ENCODE peak calls at places on chromosomes 1 and 21, in four cellular contexts. B is tibial artery, F is cardiac muscle cell, S is K562. N is an unnamed sample. For H3K4me1, the result is how much of the 10 kb centered on the place peaks cover.

GRCh38 chr1:33336580-33336979 is 15.7 kb upstream of the A3GALT2 start:
- DNase-seq in S (no peak), B (no peak), F (no peak), N (no peak)

GRCh38 chr1:167695150-167695549 is 26.6 kb upstream of the MPZL1 start:
- DNase-seq in F (no peak), S (no peak), B (no peak), N (no peak)

GRCh38 chr1:121483961-121484424 is 299.2 kb downstream of the SRGAP2C start:
- DNase-seq in B (no peak), F (no peak), S (no peak), N (no peak)

GRCh38 chr21:44773291-44773932 is 28.2 kb downstream of the UBE2G2 start:
- DNase-seq in B (no peak), S (no peak), F (no peak), N (no peak)

GRCh38 chr1:234777850-234778214 is 167.9 kb upstream of the IRF2BP2 start:
- DNase-seq in B (no peak), S (no peak), F (no peak), N (no peak)

GRCh38 chr1:3714284-3714741 is 37.9 kb upstream of the CCDC27 start:
- DNase-seq in B (no peak), S (no peak), F (no peak), N (no peak)

GRCh38 chr1:1299686-1300351 is 7.9 kb downstream of the ACAP3 start:
- DNase-seq in F (no peak), S (no peak), B (no peak), N (no peak)

GRCh38 chr1:201890806-201891450 is 2.2 kb downstream of the SHISA4 start:
- DNase-seq in F (no peak), S (no peak), B (peak), N (no peak)

GRCh38 chr1:56322211-56322610 is 257.2 kb downstream of the PLPP3 start:
- DNase-seq in F (peak), S (no peak), B (no peak), N (no peak)

GRCh38 chr1:45922374-45922773 is 119.0 kb downstream of the MAST2 start:
- DNase-seq in F (no peak), S (no peak), B (no peak), N (no peak)

GRCh38 chr1:241442686-241443085 is 76.9 kb downstream of the FH start:
- DNase-seq in F (no peak), B (no peak), S (no peak), N (no peak)

GRCh38 chr1:70071597-70071996 is 133.8 kb downstream of the LRRC40 start:
- DNase-seq in F (no peak), S (no peak), B (no peak), N (no peak)

GRCh38 chr1:98792123-98792522 is 130.6 kb downstream of the SNX7 start:
- DNase-seq in S (no peak), F (no peak), B (no peak), N (no peak)

GRCh38 chr1:77824694-77825355 is 45.4 kb downstream of the MIGA1 start:
- DNase-seq in S (no peak), B (no peak), F (no peak), N (no peak)

GRCh38 chr1:61226791-61227567 is 144.6 kb downstream of the NFIA start:
- DNase-seq in S (no peak), F (peak), B (no peak), N (no peak)

GRCh38 chr1:179142889-179143299 is 61.0 kb downstream of the TOR3A start:
- DNase-seq in F (no peak), B (no peak), S (no peak), N (no peak)

GRCh38 chr1:147273409-147274307 is 31.2 kb downstream of the CHD1L start:
- DNase-seq in F (peak), S (peak), B (peak), N (peak)

GRCh38 chr21:45874716-45875415 is 106.7 kb upstream of the COL6A1 start:
- DNase-seq in F (no peak), B (peak), S (no peak), N (no peak)

GRCh38 chr21:15730484-15731242 is 881 bp downstream of the USP25 start:
- DNase-seq in F (no peak), S (peak), B (peak), N (no peak)

GRCh38 chr1:38418195-38419030 is 371.8 kb upstream of the POU3F1 start:
- DNase-seq in F (no peak), S (no peak), B (no peak), N (no peak)

GRCh38 chr1:55506686-55507577 is 291.8 kb upstream of the USP24 start:
- DNase-seq in B (no peak), S (no peak), F (no peak), N (no peak)

GRCh38 chr21:45895778-45896370 is 85.7 kb upstream of the COL6A1 start:
- DNase-seq in F (no peak), S (no peak), B (no peak), N (no peak)

GRCh38 chr1:205303247-205303888 is 18.2 kb downstream of the NUAK2 start:
- DNase-seq in S (no peak), B (no peak), F (no peak), N (no peak)

GRCh38 chr1:205298191-205298994 is 23.2 kb downstream of the NUAK2 start:
- DNase-seq in F (no peak), S (no peak), B (no peak), N (no peak)

GRCh38 chr1:205301842-205302588 is 19.5 kb downstream of the NUAK2 start:
- DNase-seq in S (no peak), F (no peak), B (no peak), N (no peak)

GRCh38 chr1:205301220-205301821 is 20.2 kb downstream of the NUAK2 start:
- DNase-seq in F (peak), S (no peak), B (no peak), N (no peak)

DNA sequence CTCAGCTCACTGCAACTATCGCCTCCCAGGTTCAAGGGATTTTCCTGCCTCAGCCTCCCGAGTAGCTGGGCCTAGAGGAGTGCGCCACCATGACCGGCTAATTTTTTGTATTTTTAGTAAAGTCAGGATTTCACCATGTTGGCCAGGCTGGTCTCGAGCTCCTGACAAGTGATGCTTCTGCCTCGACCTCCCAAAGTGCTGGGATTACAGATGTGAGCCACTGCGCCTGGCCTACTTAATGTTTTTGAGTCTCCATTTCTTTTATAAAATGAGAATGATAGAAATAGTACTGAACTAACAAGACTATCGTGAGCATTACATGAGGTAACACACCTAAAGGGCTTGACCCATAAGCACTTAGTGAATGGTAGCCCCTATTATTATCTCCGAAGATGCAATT is 21.4 kb downstream of the NUAK2 start:
- DNase-seq in B (no peak), S (no peak), F (no peak), N (no peak)
- H3K27ac ChIP-seq in B (no peak), S (no peak), F (no peak), N (no peak)

DNA sequence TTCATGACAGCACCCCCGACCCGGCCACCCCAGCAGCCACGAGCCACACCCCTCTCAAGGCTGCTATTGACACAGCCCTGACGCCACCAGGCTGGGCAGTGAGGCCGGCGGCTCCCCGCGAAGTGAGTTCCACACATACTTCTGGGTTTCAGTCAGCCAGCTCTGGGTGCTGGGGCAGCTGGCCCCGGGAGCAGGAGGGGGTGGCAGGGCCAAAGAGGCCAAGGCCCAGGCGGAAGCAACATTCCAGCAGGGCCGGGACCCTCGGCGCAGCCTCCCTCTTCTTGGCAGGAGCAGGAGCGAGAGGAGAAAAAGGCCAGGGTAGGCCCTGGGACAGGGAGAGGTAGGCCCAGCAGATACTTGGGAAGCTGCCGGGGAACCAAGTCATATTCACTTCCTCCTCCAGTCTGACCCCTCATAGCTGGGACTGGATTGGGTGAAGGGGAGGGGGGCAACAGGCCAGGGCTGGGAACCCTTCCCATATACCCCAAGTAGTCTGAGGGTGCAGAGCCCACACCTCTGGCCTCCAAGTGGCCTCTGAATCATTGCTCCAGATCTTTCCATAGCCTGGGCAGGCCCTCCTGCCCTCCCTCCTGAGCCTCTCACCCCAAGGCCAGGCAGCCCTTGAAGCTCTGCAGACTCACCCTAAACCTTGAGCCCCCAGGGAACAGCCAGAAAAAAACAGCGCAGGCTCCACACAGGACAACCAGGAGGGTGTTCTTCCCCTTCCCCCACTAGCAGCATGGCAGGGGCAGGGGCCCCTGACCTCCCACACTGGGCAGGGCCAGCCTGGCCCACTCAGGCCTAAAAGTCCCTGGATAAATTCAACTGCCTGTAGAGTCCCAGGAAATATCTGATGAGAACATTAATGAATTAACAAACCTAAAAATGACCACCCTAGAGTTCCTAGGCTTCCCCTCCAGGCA is 5.7 kb downstream of the HSPG2 start:
- DNase-seq in S (no peak), B (peak), F (peak), N (no peak)
- H3K4me1 ChIP-seq in S (half or more), B (half or more), F (half or more), N (under half)

GRCh38 chr1:2534315-2534714 is 4.3 kb upstream of the HES5 start:
- DNase-seq in S (no peak), B (no peak), F (no peak), N (no peak)
- H3K27ac ChIP-seq in S (no peak), B (no peak), F (no peak), N (no peak)

DNA sequence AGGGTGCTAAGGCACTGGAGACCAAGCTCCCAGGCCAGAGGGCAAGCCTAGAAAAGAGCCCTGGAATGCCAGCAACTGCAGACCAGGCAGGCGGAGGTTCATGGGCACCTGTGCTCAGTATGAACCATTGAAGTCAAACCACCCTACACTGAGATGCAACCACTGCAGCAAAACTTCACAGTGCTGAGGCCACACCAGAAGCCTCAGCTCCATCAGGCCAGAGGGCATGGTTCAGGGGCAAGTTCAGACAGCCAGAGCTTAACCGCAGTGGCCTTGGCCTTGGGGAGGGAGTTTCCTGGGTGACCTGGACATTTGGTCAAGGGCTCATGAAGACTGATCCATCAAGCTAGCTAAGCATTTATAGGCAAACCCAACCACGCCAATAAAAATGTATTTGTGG is 7.1 kb downstream of the RCC2 start:
- DNase-seq in F (no peak), S (no peak), B (no peak), N (no peak)
- H3K4me1 ChIP-seq in F (under half), S (under half), B (under half), N (under half)

DNA sequence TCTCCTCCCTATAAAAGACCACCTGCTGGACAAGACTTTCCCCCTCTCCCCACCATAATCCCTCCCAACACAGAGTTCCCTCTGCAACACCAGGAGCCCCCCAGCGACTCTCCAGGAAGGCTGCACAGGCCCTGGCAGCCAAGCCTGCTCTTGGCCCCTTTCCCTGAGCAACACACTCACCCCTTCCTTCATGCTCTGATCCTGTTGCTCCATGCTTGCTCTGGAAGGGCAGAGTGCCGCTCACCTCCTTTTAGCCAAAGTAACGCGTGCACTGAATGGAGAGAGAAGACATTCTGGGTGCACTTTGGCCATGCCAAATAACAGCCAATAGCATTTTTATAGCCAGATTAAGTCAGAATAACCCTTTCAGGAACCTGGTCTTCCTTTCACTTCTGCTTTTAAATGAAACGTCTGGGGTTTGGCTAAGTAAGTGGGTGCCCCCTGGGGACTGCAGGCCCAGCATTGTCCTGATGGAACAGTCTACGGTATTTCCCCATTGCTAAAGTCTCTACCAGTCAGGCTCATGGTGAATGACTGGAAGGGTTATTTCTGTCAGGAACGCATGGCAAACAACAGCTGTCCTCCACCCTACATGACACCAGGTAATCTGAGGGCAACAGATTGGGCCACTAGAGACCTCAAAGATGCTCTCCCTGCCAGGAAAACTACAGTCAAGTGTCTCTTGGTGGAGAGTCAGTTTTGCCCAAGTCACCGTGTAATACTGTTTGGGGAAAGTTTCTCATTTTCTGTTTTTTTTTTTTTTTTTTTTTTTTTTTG is at the start of gene SLC2A5:
- DNase-seq in F (no peak), B (peak), S (no peak), N (no peak)
- H3K27ac ChIP-seq in F (no peak), B (peak), S (no peak), N (no peak)

GRCh38 chr1:35557611-35558373 is at the start of gene NCDN:
- DNase-seq in B (peak), F (peak), S (peak), N (peak)
- H3K4me1 ChIP-seq in B (half or more), F (under half), S (under half), N (half or more)

GRCh38 chr1:200367841-200368534 is 41.8 kb downstream of the ZNF281 start:
- DNase-seq in F (no peak), B (no peak), S (no peak), N (no peak)
- H3K27ac ChIP-seq in F (no peak), B (no peak), S (no peak), N (no peak)